ENCODE peak calls at places on chromosomes 5 and 9, in nine cellular contexts. R is fibroblast of lung, G is fibroblast of mammary gland, W is left ventricle myocardium inferior, C is endodermal cell, Z is A549, J is OCI-LY7, X is GM06990, A is left lung. F is an unnamed sample.

GRCh38 chr5:59604111-59604510 is 289.4 kb downstream of the PDE4D start:
- DNase-seq in R (no peak), G (no peak), W (no peak), C (no peak), Z (no peak), J (no peak), X (no peak), A (no peak), F (no peak)

GRCh38 chr5:129460121-129460950 is at the start of gene ADAMTS19:
- DNase-seq in R (peak), G (peak), W (peak), C (peak), Z (no peak), J (no peak), X (peak), A (no peak), F (peak)

GRCh38 chr5:167816864-167817263 is 474.6 kb upstream of the WWC1 start:
- DNase-seq in R (no peak), G (no peak), W (no peak), C (no peak), Z (no peak), J (no peak), X (no peak), A (no peak), F (no peak)

GRCh38 chr9:96871176-96871575 is 16.9 kb upstream of the ZNF782 start:
- DNase-seq in R (no peak), G (no peak), W (no peak), C (no peak), Z (no peak), J (no peak), X (no peak), A (no peak), F (no peak)

GRCh38 chr9:8254527-8254926 is 454.9 kb upstream of the DMAC1 start:
- DNase-seq in R (peak), G (peak), W (no peak), C (no peak), Z (no peak), J (no peak), X (no peak), A (no peak), F (peak)

GRCh38 chr9:101028346-101029299 is at the start of gene PLPPR1:
- DNase-seq in R (peak), G (peak), W (peak), C (peak), Z (peak), J (no peak), X (peak), A (peak), F (peak)

GRCh38 chr5:56641635-56642255 is 173.6 kb upstream of the MAP3K1 start:
- DNase-seq in R (no peak), G (no peak), W (no peak), C (no peak), Z (no peak), J (no peak), X (no peak), A (no peak), F (no peak)

GRCh38 chr5:142104491-142104890 is 4.1 kb upstream of the NDFIP1 start:
- DNase-seq in R (no peak), G (no peak), W (no peak), C (no peak), Z (no peak), J (no peak), X (no peak), A (no peak), F (no peak)

GRCh38 chr9:90774682-90775081 is 26.9 kb upstream of the SYK start:
- DNase-seq in R (no peak), G (no peak), W (no peak), C (no peak), Z (no peak), J (peak), X (peak), A (no peak), F (no peak)

GRCh38 chr5:101292199-101292598 is 389.1 kb upstream of the ST8SIA4 start:
- DNase-seq in R (no peak), G (no peak), W (no peak), C (no peak), Z (no peak), J (no peak), X (no peak), A (no peak), F (no peak)

GRCh38 chr9:128494108-128494742 is 10.3 kb upstream of the GLE1 start:
- DNase-seq in R (no peak), G (peak), W (peak), C (no peak), Z (no peak), J (no peak), X (no peak), A (peak), F (peak)

GRCh38 chr9:88056876-88057275 is 81.4 kb downstream of the SPATA31C2 start:
- DNase-seq in R (peak), G (peak), W (no peak), C (peak), Z (no peak), J (no peak), X (no peak), A (no peak), F (peak)

GRCh38 chr5:111584651-111585050 is 72.3 kb upstream of the STARD4 start:
- DNase-seq in R (peak), G (peak), W (no peak), C (peak), Z (no peak), J (no peak), X (no peak), A (no peak), F (peak)

GRCh38 chr9:127473932-127474331 is 22.6 kb downstream of the LRSAM1 start:
- DNase-seq in R (no peak), G (no peak), W (no peak), C (no peak), Z (no peak), J (no peak), X (no peak), A (no peak), F (no peak)

GRCh38 chr9:21677834-21678233 is 124.6 kb upstream of the MTAP start:
- DNase-seq in R (peak), G (peak), W (no peak), C (no peak), Z (peak), J (no peak), X (no peak), A (no peak), F (peak)

GRCh38 chr9:129237195-129237611 is 59.1 kb upstream of the IER5L start:
- DNase-seq in R (peak), G (peak), W (no peak), C (no peak), Z (peak), J (peak), X (no peak), A (no peak), F (peak)

GRCh38 chr9:69645488-69645887 is 26.7 kb downstream of the APBA1 start:
- DNase-seq in R (no peak), G (no peak), W (no peak), C (peak), Z (no peak), J (no peak), X (no peak), A (peak), F (no peak)

GRCh38 chr5:16480821-16481538 is 15.4 kb upstream of the ZNF622 start:
- DNase-seq in R (no peak), G (no peak), W (no peak), C (no peak), Z (no peak), J (no peak), X (no peak), A (no peak), F (no peak)

GRCh38 chr5:78600656-78601452 is 47.7 kb downstream of the LHFPL2 start:
- DNase-seq in R (peak), G (peak), W (no peak), C (no peak), Z (peak), J (no peak), X (no peak), A (no peak), F (peak)

GRCh38 chr5:102863764-102864560 is 108.9 kb downstream of the PAM start:
- DNase-seq in R (peak), G (peak), W (no peak), C (no peak), Z (no peak), J (no peak), X (no peak), A (no peak), F (no peak)

GRCh38 chr5:169567079-169567478 is 16.5 kb upstream of the SPDL1 start:
- DNase-seq in R (peak), G (no peak), W (no peak), C (peak), Z (no peak), J (no peak), X (no peak), A (no peak), F (peak)

GRCh38 chr5:78905084-78905938 is 79.8 kb downstream of the ARSB start:
- DNase-seq in R (no peak), G (peak), W (no peak), C (no peak), Z (no peak), J (peak), X (peak), A (no peak), F (peak)

GRCh38 chr9:36161187-36161586 is 8.0 kb upstream of the CCIN start:
- DNase-seq in R (peak), G (peak), W (no peak), C (no peak), Z (no peak), J (no peak), X (no peak), A (no peak), F (no peak)

GRCh38 chr9:105694320-105694847 is at the start of gene TMEM38B:
- DNase-seq in R (peak), G (peak), W (peak), C (peak), Z (peak), J (peak), X (peak), A (peak), F (peak)

GRCh38 chr9:15295761-15296405 is 11.1 kb downstream of the TTC39B start:
- DNase-seq in R (peak), G (peak), W (no peak), C (no peak), Z (peak), J (no peak), X (peak), A (no peak), F (peak)

GRCh38 chr5:930853-931252 is 38.2 kb downstream of the TRIP13 start:
- DNase-seq in R (no peak), G (no peak), W (no peak), C (no peak), Z (no peak), J (no peak), X (no peak), A (no peak), F (no peak)

DNA sequence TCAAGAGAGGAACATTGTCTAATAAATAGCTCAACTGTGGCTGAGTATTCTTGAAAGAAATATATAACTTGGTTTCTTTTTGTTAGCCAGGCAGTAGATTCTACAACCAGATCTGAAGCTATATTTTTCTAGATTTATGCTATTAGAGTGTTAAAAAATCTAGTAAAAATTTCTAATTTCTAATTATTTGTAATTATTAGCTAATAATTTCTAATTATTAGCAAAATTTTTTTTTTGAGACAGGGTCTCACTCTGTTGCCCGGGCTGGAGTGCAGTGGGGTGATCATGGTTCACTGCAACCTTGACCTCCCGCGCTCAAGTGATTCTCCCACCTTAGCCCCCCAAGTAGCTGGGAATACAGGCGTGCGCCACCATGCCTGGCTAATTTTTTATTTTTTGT is 2.8 kb downstream of the RAD17 start:
- DNase-seq in R (no peak), G (no peak), W (no peak), C (no peak), Z (no peak), J (no peak), X (no peak), A (no peak), F (no peak)
- H3K4me3 ChIP-seq in R (no peak), G (no peak), W (no peak), C (no peak), Z (no peak), J (peak), X (peak), A (no peak), F (no peak)

GRCh38 chr9:109473329-109473728 is 24.8 kb downstream of the PTPN3 start:
- DNase-seq in R (no peak), G (no peak), W (peak), C (no peak), Z (no peak), J (no peak), X (no peak), A (no peak), F (no peak)

GRCh38 chr9:109475526-109475925 is 22.6 kb downstream of the PTPN3 start:
- DNase-seq in R (no peak), G (no peak), W (no peak), C (no peak), Z (no peak), J (no peak), X (no peak), A (no peak), F (no peak)

GRCh38 chr9:109476781-109477268 is 21.3 kb downstream of the PTPN3 start:
- DNase-seq in R (no peak), G (no peak), W (no peak), C (no peak), Z (no peak), J (no peak), X (no peak), A (no peak), F (no peak)

GRCh38 chr9:109474170-109474569 is 23.9 kb downstream of the PTPN3 start:
- DNase-seq in R (no peak), G (no peak), W (no peak), C (no peak), Z (no peak), J (no peak), X (no peak), A (no peak), F (no peak)

DNA sequence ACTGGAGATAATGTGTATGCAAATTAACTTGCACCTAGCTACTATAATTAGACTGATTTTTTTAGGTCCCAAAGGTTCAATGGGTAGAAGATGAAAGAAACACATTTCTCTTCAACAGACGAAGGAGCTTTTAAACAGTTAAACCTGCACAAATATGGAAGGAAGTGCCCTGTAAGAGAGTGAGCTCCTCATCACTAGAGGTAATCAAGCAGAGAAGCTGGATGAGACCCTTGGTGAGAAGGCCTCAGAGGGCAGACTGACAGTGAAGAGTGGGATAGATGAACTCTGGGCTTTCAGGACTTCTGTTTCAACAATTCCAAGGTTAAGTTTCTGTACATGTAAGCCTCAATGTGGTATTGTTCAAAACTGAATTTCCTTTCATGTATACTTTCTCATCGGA is 23.2 kb downstream of the PTPN3 start:
- DNase-seq in R (no peak), G (no peak), W (no peak), C (no peak), Z (no peak), J (no peak), X (no peak), A (no peak), F (no peak)
- TF ChIP-seq CTCF in R (no peak), G (no peak), W (no peak), C (no peak), Z (no peak), J (no peak), X (no peak), A (no peak), F (no peak)

GRCh38 chr9:133937120-133937519 is 55.0 kb downstream of the VAV2 start:
- DNase-seq in R (peak), G (no peak), W (no peak), C (no peak), Z (no peak), J (no peak), X (no peak), A (no peak), F (peak)
- H3K4me3 ChIP-seq in R (no peak), G (no peak), W (no peak), C (no peak), Z (no peak), J (no peak), X (no peak), A (no peak), F (no peak)

GRCh38 chr5:173886157-173886556 is 2.0 kb upstream of the CPEB4 start:
- DNase-seq in R (no peak), G (no peak), W (no peak), C (no peak), Z (no peak), J (peak), X (no peak), A (no peak), F (no peak)
- TF ChIP-seq CTCF in R (no peak), G (no peak), W (no peak), C (peak), Z (no peak), J (peak), X (no peak), A (no peak), F (no peak)

DNA sequence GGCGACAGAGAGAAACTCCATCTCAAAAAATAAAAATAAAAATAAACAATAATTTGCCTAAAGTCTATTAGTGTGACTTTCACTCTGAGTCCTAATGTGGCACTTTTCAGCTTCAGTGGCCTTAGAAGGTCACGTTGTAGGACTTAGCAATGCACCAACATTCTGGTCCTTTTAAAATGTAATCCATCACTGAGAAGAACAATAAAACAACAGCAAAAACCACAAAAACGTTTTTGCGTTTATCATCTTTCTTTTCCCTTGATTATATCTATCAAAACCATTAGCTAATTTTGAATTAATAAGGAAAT is 190.1 kb upstream of the ZNF608 start:
- DNase-seq in R (no peak), G (no peak), W (no peak), C (no peak), Z (no peak), J (no peak), X (peak), A (no peak), F (no peak)
- H3K4me3 ChIP-seq in R (no peak), G (no peak), W (no peak), C (no peak), Z (no peak), J (no peak), X (no peak), A (no peak), F (no peak)

DNA sequence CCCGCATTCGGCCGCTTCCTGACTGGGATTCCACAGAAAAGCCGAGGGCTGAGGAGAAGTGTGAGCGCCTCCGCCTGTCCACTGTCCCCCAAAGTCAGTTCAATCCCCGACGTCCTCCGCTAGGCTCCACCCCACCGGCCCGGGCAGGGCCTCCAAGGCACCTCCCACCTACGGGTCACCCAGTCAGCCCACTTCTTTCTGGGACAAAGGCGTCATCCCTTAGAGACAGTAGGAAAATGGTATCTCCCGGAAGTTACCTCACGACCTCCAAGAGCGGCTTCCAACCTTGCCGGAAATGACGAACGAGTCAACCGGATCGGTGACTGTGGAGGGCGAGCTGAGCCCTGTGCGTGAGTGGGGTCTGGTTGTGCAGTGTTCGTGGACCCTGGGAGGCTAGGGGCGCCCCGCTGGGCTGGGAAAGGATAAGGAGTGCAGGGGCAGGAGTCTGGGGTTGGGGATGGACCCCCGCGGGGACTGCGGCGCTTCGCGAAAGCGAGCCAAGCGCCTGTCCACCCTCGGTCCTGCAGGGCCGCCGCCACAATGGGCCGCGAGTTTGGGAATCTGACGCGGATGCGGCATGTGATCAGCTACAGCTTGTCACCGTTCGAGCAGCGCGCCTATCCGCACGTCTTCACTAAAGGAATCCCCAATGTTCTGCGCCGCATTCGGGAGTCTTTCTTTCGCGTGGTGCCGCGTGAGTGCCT is at the start of the genes GDF9 and UQCRQ:
- DNase-seq in R (peak), G (peak), W (peak), C (peak), Z (peak), J (peak), X (peak), A (peak), F (peak)
- TF ChIP-seq CTCF in R (no peak), G (peak), W (peak), C (no peak), Z (peak), J (peak), X (peak), A (no peak), F (peak)

GRCh38 chr5:140360101-140360500 is at the start of gene SLC4A9:
- DNase-seq in R (no peak), G (no peak), W (no peak), C (no peak), Z (no peak), J (no peak), X (no peak), A (no peak), F (no peak)
- H3K4me3 ChIP-seq in R (no peak), G (no peak), W (no peak), C (no peak), Z (no peak), J (no peak), X (no peak), A (no peak), F (no peak)

GRCh38 chr5:135832941-135833340 is 1.5 kb upstream of the SLC25A48 start:
- DNase-seq in R (no peak), G (no peak), W (no peak), C (peak), Z (no peak), J (no peak), X (no peak), A (no peak), F (no peak)

GRCh38 chr5:135833961-135834638 is 363 bp upstream of the SLC25A48 start:
- DNase-seq in R (no peak), G (peak), W (no peak), C (no peak), Z (no peak), J (no peak), X (no peak), A (no peak), F (peak)

GRCh38 chr5:135833521-135833920 is 942 bp upstream of the SLC25A48 start:
- DNase-seq in R (no peak), G (no peak), W (no peak), C (no peak), Z (no peak), J (no peak), X (no peak), A (no peak), F (no peak)

GRCh38 chr5:135835766-135836165 is 1.3 kb downstream of the SLC25A48 start:
- DNase-seq in R (no peak), G (no peak), W (no peak), C (peak), Z (no peak), J (no peak), X (no peak), A (no peak), F (no peak)

GRCh38 chr5:135834639-135835529 is at the start of gene SLC25A48:
- DNase-seq in R (peak), G (no peak), W (peak), C (peak), Z (peak), J (no peak), X (peak), A (peak), F (no peak)
- TF ChIP-seq CTCF in R (peak), G (no peak), W (peak), C (peak), Z (peak), J (peak), X (no peak), A (no peak), F (no peak)